ENCODE peak calls at places on chromosome 19, in eight cellular contexts. W is WERI-Rb-1; G is stimulated activated CD8-positive, alpha-beta memory T cell treated with anti-CD3 and anti-CD28 coated beads, Interleukin-15, amount 100 ng/mL, for 4 hours; H is EL; O is mesenchymal stem cell; V is activated T-cell treated with anti-CD3 and anti-CD28 coated beads, Interleukin-2, amount 50 U/mL, for 4 hours; S is activated T-helper 1 cell treated with Interleukin-2 at 50 U/mL for 16 hours; M is CD4-positive, CD25-positive, alpha-beta regulatory T cell. E is an unnamed sample.

GRCh38 chr19:14560776-14561108 is 11.1 kb downstream of the NDUFB7 start:
- DNase-seq in V (no peak), S (no peak), G (no peak), M (no peak), O (no peak), W (no peak), H (no peak), E (no peak)

GRCh38 chr19:29598496-29598895 is 7.6 kb upstream of the POP4 start:
- DNase-seq in V (no peak), M (no peak), G (no peak), W (no peak), S (no peak), H (no peak), O (no peak), E (no peak)

GRCh38 chr19:12733907-12734214 is 623 bp downstream of the TRIR start:
- DNase-seq in G (no peak), M (no peak), O (no peak), H (no peak), S (no peak), V (no peak), W (no peak), E (no peak)

GRCh38 chr19:41443813-41444455 is 978 bp downstream of the ERICH4 start:
- DNase-seq in H (no peak), G (no peak), V (no peak), O (no peak), S (no peak), W (no peak), M (no peak), E (no peak)

GRCh38 chr19:40570313-40571004 is 6.2 kb upstream of the SHKBP1 start:
- DNase-seq in M (peak), H (peak), G (peak), W (peak), S (peak), O (peak), V (peak), E (peak)

GRCh38 chr19:41815301-41815700 is 18.9 kb downstream of the CEACAM3 start:
- DNase-seq in M (no peak), H (no peak), O (no peak), S (no peak), G (no peak), V (no peak), W (no peak), E (no peak)

GRCh38 chr19:7145494-7145893 is 76.0 kb downstream of the ZNF557 start:
- DNase-seq in H (no peak), V (no peak), W (no peak), M (no peak), S (no peak), G (no peak), O (no peak), E (no peak)

GRCh38 chr19:6731822-6732221 is 5.6 kb downstream of the GPR108 start:
- DNase-seq in O (no peak), M (no peak), H (no peak), V (no peak), G (no peak), W (no peak), S (no peak), E (no peak)

GRCh38 chr19:32651729-32652140 is 23.2 kb downstream of the ANKRD27 start:
- DNase-seq in G (no peak), V (no peak), S (no peak), O (no peak), M (no peak), H (no peak), W (no peak), E (no peak)

GRCh38 chr19:47765522-47766358 is 12.8 kb upstream of the SELENOW start:
- DNase-seq in V (peak), G (no peak), O (peak), H (peak), M (peak), W (peak), S (no peak), E (no peak)

GRCh38 chr19:32336259-32337111 is 8.9 kb upstream of the ZNF507 start:
- DNase-seq in H (no peak), O (peak), G (no peak), S (no peak), M (no peak), W (no peak), V (no peak), E (no peak)

GRCh38 chr19:51607920-51608562 is 22.2 kb downstream of the SIGLEC5 start:
- DNase-seq in H (peak), V (peak), G (no peak), O (peak), S (no peak), M (no peak), W (peak), E (peak)

GRCh38 chr19:14383898-14384669 is 2.8 kb downstream of the ADGRE5 start:
- DNase-seq in V (peak), G (peak), S (peak), M (peak), O (peak), W (no peak), H (peak), E (peak)

GRCh38 chr19:49968279-49968922 is 7.4 kb upstream of the SIGLEC11 start:
- DNase-seq in M (no peak), O (peak), S (no peak), H (no peak), W (no peak), V (no peak), G (no peak), E (peak)

GRCh38 chr19:8240274-8241229 is 31.4 kb downstream of the CERS4 start:
- DNase-seq in G (peak), V (peak), W (peak), M (no peak), S (peak), H (peak), O (peak), E (peak)

GRCh38 chr19:23365222-23365621 is 30.0 kb downstream of the ZNF91 start:
- DNase-seq in S (no peak), V (no peak), O (no peak), M (no peak), H (no peak), G (no peak), W (no peak), E (no peak)

GRCh38 chr19:11322269-11323024 is 17.0 kb downstream of the RAB3D start:
- DNase-seq in V (no peak), M (no peak), G (no peak), W (no peak), H (no peak), S (no peak), O (peak), E (peak)

GRCh38 chr19:7931221-7932061 is 5.5 kb upstream of the CTXN1 start:
- DNase-seq in V (no peak), W (no peak), M (no peak), O (no peak), H (no peak), G (no peak), S (no peak), E (no peak)

GRCh38 chr19:34351382-34351802 is 13.6 kb upstream of the GPI start:
- DNase-seq in H (no peak), G (no peak), V (no peak), M (no peak), W (no peak), O (no peak), S (no peak), E (no peak)

GRCh38 chr19:50933640-50934039 is 19.2 kb downstream of the KLK5 start:
- DNase-seq in S (no peak), M (no peak), O (no peak), W (no peak), G (no peak), H (peak), V (no peak), E (no peak)

GRCh38 chr19:48737360-48737998 is 2.9 kb downstream of the RASIP1 start:
- DNase-seq in S (no peak), G (no peak), M (no peak), O (no peak), W (no peak), H (no peak), V (no peak), E (no peak)

GRCh38 chr19:39310558-39311311 is 9.9 kb downstream of the LRFN1 start:
- DNase-seq in O (no peak), M (no peak), W (no peak), V (no peak), G (no peak), H (no peak), S (no peak), E (no peak)

GRCh38 chr19:3403489-3404323 is 37.3 kb downstream of the NFIC start:
- DNase-seq in H (peak), S (no peak), M (no peak), G (no peak), W (no peak), O (peak), V (no peak), E (no peak)

GRCh38 chr19:55855160-55855559 is 18.8 kb downstream of the NLRP4 start:
- DNase-seq in O (no peak), H (no peak), S (no peak), G (no peak), W (no peak), M (no peak), V (no peak), E (no peak)

GRCh38 chr19:18173572-18174294 is at the start of gene IFI30:
- DNase-seq in H (peak), G (no peak), V (peak), W (no peak), O (peak), S (peak), M (peak), E (peak)

GRCh38 chr19:1780272-1780957 is 27.1 kb downstream of the ONECUT3 start:
- DNase-seq in M (no peak), W (no peak), H (peak), S (no peak), V (no peak), O (peak), G (no peak), E (no peak)

GRCh38 chr19:48630289-48631036 is 6.7 kb downstream of the DBP start:
- DNase-seq in W (no peak), G (no peak), O (peak), M (no peak), S (no peak), H (no peak), V (no peak), E (no peak)

GRCh38 chr19:32519023-32519422 is 62.0 kb upstream of the PDCD5 start:
- DNase-seq in G (no peak), O (no peak), W (no peak), H (peak), S (no peak), V (no peak), M (no peak), E (no peak)

GRCh38 chr19:39792999-39793546 is 14.4 kb downstream of the LEUTX start:
- DNase-seq in M (peak), W (peak), V (peak), H (peak), O (peak), S (peak), G (peak), E (no peak)

GRCh38 chr19:19262190-19263057 is 10.7 kb downstream of the TM6SF2 start:
- DNase-seq in M (no peak), O (no peak), S (no peak), W (no peak), G (no peak), V (no peak), H (no peak), E (no peak)

GRCh38 chr19:38417544-38418506 is 8.2 kb downstream of the RASGRP4 start:
- DNase-seq in H (peak), O (peak), G (peak), M (peak), S (peak), W (no peak), V (peak), E (peak)

GRCh38 chr19:5560156-5560555 is 7.6 kb downstream of the TINCR start:
- DNase-seq in O (no peak), G (no peak), M (no peak), S (no peak), V (no peak), W (no peak), H (no peak), E (no peak)